ENCODE peak calls at places on chromosomes 7 and 10, in five cellular contexts. Z is GM12878, C is SK-N-SH, M is A549, D is K562. H is an unnamed sample.

GRCh38 chr10:5817322-5818047 is 4.3 kb upstream of the GDI2 start:
- DNase-seq in Z (peak; percentile 57), C (no peak), M (no peak), D (no peak), H (peak; percentile 60)

GRCh38 chr7:96016735-96017134 is 244.4 kb downstream of the DYNC1I1 start:
- DNase-seq in Z (no peak), C (no peak), M (no peak), D (no peak), H (no peak)

GRCh38 chr7:106185719-106186118 is 73.6 kb upstream of the SYPL1 start:
- DNase-seq in Z (no peak), C (no peak), M (no peak), D (no peak), H (no peak)

GRCh38 chr7:150961510-150962284 is 16.4 kb downstream of the KCNH2 start:
- DNase-seq in Z (no peak), C (peak; percentile 69), M (no peak), D (peak; percentile 92), H (no peak)

GRCh38 chr7:129898502-129899160 is 54.1 kb downstream of the UBE2H start:
- DNase-seq in Z (no peak), C (no peak), M (no peak), D (no peak), H (no peak)

GRCh38 chr10:68077026-68077425 is 1.9 kb upstream of the HERC4 start:
- DNase-seq in Z (no peak), C (no peak), M (no peak), D (no peak), H (no peak)

GRCh38 chr7:77270081-77270480 is 70.5 kb upstream of the FGL2 start:
- DNase-seq in Z (no peak), C (no peak), M (no peak), D (no peak), H (no peak)

GRCh38 chr7:12092499-12093130 is 118.5 kb upstream of the TMEM106B start:
- DNase-seq in Z (no peak), C (no peak), M (no peak), D (peak; percentile 25), H (no peak)

GRCh38 chr10:21831986-21832735 is 171.4 kb downstream of the DNAJC1 start:
- DNase-seq in Z (no peak), C (no peak), M (no peak), D (no peak), H (no peak)

GRCh38 chr10:69929575-69929974 is 123.1 kb upstream of the MACROH2A2 start:
- DNase-seq in Z (no peak), C (no peak), M (no peak), D (no peak), H (no peak)

GRCh38 chr10:42960491-42961155 is 116.2 kb upstream of the RET start:
- DNase-seq in Z (no peak), C (no peak), M (peak; percentile 11), D (no peak), H (no peak)

GRCh38 chr7:50739744-50740455 is 42.8 kb downstream of the GRB10 start:
- DNase-seq in Z (no peak), C (no peak), M (no peak), D (no peak), H (no peak)

GRCh38 chr7:105759670-105760548 is 116.5 kb downstream of the ATXN7L1 start:
- DNase-seq in Z (no peak), C (peak; percentile 53), M (peak; percentile 71), D (peak; percentile 55), H (peak; percentile 41)

GRCh38 chr10:113047605-113047962 is 97.5 kb downstream of the TCF7L2 start:
- DNase-seq in Z (no peak), C (no peak), M (no peak), D (no peak), H (no peak)

GRCh38 chr10:45080321-45080720 is 79.6 kb downstream of the ZNF22 start:
- DNase-seq in Z (no peak), C (no peak), M (no peak), D (no peak), H (no peak)

GRCh38 chr10:131631619-131632018 is 269.2 kb upstream of the PPP2R2D start:
- DNase-seq in Z (no peak), C (no peak), M (no peak), D (no peak), H (no peak)

GRCh38 chr10:121062040-121062574 is 210.9 kb downstream of the WDR11 start:
- DNase-seq in Z (no peak), C (no peak), M (no peak), D (no peak), H (no peak)

GRCh38 chr10:5659702-5660528 is 6.5 kb downstream of the ASB13 start:
- DNase-seq in Z (no peak), C (no peak), M (peak; percentile 55), D (peak; percentile 61), H (peak; percentile 96)

GRCh38 chr10:99530108-99531025 is 2.4 kb upstream of the NKX2-3 start:
- DNase-seq in Z (no peak), C (peak; percentile 40), M (no peak), D (no peak), H (no peak)

GRCh38 chr10:32348297-32349198 is 1.6 kb upstream of the EPC1 start:
- DNase-seq in Z (no peak), C (peak; percentile 12), M (no peak), D (peak; percentile 46), H (no peak)

GRCh38 chr7:734808-735207 is 7.7 kb upstream of the PRKAR1B start:
- DNase-seq in Z (no peak), C (no peak), M (no peak), D (no peak), H (no peak)

GRCh38 chr7:28615091-28615490 is 202.8 kb downstream of the CREB5 start:
- DNase-seq in Z (no peak), C (no peak), M (peak; percentile 15), D (peak; percentile 7), H (no peak)

GRCh38 chr10:43217563-43218205 is 49.2 kb downstream of the RASGEF1A start:
- DNase-seq in Z (no peak), C (no peak), M (no peak), D (no peak), H (no peak)

GRCh38 chr7:73688288-73688687 is 4.9 kb downstream of the BUD23 start:
- DNase-seq in Z (no peak), C (no peak), M (no peak), D (no peak), H (no peak)

GRCh38 chr10:116085333-116085732 is 187.7 kb downstream of the GFRA1 start:
- DNase-seq in Z (no peak), C (no peak), M (no peak), D (no peak), H (no peak)

GRCh38 chr10:117929321-117930067 is 117.2 kb downstream of the RAB11FIP2 start:
- DNase-seq in Z (no peak), C (no peak), M (no peak), D (no peak), H (peak; percentile 2)

GRCh38 chr10:22335204-22335956 is 9.9 kb upstream of the SPAG6 start:
- DNase-seq in Z (no peak), C (peak; percentile 33), M (peak; percentile 46), D (no peak), H (no peak)

GRCh38 chr7:73623798-73624668 is at the start of gene MLXIPL:
- DNase-seq in Z (no peak), C (peak; percentile 100), M (peak; percentile 78), D (peak; percentile 96), H (peak; percentile 83)

DNA sequence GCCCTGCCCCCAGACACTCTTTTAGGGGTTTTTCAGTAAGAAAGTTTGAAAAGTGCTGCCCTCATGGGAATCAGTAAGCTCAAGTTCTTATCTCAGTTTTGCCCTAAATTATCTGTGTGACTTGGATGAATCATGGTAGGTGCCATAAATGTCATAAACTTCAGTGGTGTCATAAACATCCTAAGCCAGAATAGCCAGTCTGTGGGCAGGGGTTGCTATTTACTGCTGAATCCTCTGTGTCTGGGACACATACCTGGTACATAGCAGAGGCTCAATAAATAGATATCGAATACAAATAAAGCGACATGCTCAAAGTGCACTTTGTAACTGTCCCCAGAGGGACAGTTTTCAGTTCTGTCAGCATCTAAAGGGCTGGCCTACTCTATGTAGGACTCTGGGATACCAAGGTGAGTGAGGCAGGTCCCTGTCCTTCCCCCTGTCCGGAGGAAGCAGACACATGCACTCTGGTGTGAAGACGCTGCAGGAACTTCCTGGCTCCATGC is 502.1 kb downstream of the RPS24 start:
- DNase-seq in Z (no peak), C (no peak), M (no peak), D (no peak), H (no peak)
- TF ChIP-seq REST in Z (no peak), C (no peak), M (no peak), D (no peak), H (no peak)

GRCh38 chr7:24882989-24883631 is 96.9 kb downstream of the OSBPL3 start:
- DNase-seq in Z (no peak), C (no peak), M (no peak), D (no peak), H (no peak)
- TF ChIP-seq CHD2 in Z (no peak), C (no peak), M (no peak), D (no peak), H (no peak)

GRCh38 chr10:71694567-71694968 is 25.0 kb downstream of the C10orf105 start:
- DNase-seq in Z (peak; percentile 78), C (no peak), M (no peak), D (no peak), H (no peak)
- TF ChIP-seq REST in Z (no peak), C (no peak), M (no peak), D (no peak), H (no peak)

DNA sequence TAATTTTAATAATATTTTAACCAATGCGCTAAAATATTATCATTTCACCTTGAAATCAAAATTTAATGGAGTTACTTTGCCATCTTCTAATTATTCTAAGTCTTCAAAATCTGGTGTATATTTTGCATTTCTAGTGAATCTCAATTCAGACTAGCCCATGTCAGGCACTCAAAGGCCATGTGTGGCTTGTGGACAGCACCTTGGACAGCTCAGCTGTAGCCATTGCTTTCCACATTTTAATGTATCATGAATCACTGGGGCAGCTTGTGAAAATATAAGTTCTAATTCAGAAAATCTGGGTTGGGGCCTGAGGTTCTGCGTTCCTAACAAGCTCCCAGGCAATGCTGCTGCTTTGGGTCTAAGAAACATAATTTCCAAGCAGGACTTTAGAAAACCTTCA is 57.2 kb downstream of the MGAM2 start:
- DNase-seq in Z (no peak), C (no peak), M (no peak), D (no peak), H (no peak)
- TF ChIP-seq CHD2 in Z (no peak), C (no peak), M (no peak), D (no peak), H (no peak)

GRCh38 chr7:43511769-43512515 is 71.0 kb upstream of the STK17A start:
- DNase-seq in Z (no peak), C (no peak), M (no peak), D (peak; percentile 27), H (no peak)
- TF ChIP-seq REST in Z (no peak), C (no peak), M (no peak), D (no peak), H (no peak)

GRCh38 chr7:2519119-2519930 is at the start of gene LFNG:
- DNase-seq in Z (peak; percentile 32), C (peak; percentile 100), M (peak; percentile 92), D (peak; percentile 93), H (peak; percentile 72)
- TF ChIP-seq CHD2 in Z (peak; percentile 11), C (peak; percentile 12), M (no peak), D (no peak), H (no peak)

GRCh38 chr10:58266003-58266825 is 1.5 kb downstream of the IPMK start:
- DNase-seq in Z (no peak), C (peak; percentile 11), M (peak; percentile 46), D (peak; percentile 60), H (peak; percentile 53)
- TF ChIP-seq REST in Z (no peak), C (no peak), M (no peak), D (no peak), H (no peak)